ENCODE peak calls at places on chromosomes 11 and 22, in eight cellular contexts. U is WTC11, C is K562, W is H1, D is HCT116, M is endothelial cell of umbilical vein, J is SK-N-SH, V is A549. O is an unnamed sample.
A peak's percentile ranks its signal among the peaks of the same experiment; 100 is the strongest.

GRCh38 chr11:36091256-36091811 is 147.5 kb downstream of the LDLRAD3 start:
- DNase-seq in J (no peak), M (peak; percentile 35), C (peak; percentile 28), V (no peak), W (no peak), D (no peak), U (no peak), O (peak; percentile 93)

GRCh38 chr11:73034777-73035176 is 107.3 kb downstream of the FCHSD2 start:
- DNase-seq in D (no peak), W (no peak), J (no peak), M (no peak), U (no peak), C (no peak), V (no peak), O (no peak)

GRCh38 chr11:111745719-111746504 is 20.3 kb downstream of the PPP2R1B start:
- DNase-seq in M (no peak), W (no peak), D (no peak), C (no peak), J (no peak), U (no peak), V (no peak), O (no peak)

GRCh38 chr22:40180403-40180802 is 2.7 kb downstream of the TNRC6B start:
- DNase-seq in J (no peak), D (no peak), W (no peak), U (no peak), C (no peak), V (no peak), M (no peak), O (no peak)

GRCh38 chr11:304915-305833 is 2.4 kb upstream of the IFITM2 start:
- DNase-seq in V (peak; percentile 84), U (peak; percentile 73), C (peak; percentile 57), D (no peak), J (peak; percentile 82), W (no peak), M (peak; percentile 78), O (peak; percentile 79)

GRCh38 chr22:33272180-33272579 is 214.0 kb upstream of the SYN3 start:
- DNase-seq in W (no peak), J (no peak), V (no peak), D (no peak), C (no peak), M (no peak), U (no peak), O (no peak)

GRCh38 chr11:27452147-27452546 is 20.4 kb downstream of the LGR4 start:
- DNase-seq in U (no peak), J (no peak), M (no peak), W (no peak), D (no peak), V (no peak), C (no peak), O (no peak)

GRCh38 chr11:92707665-92708064 is 261.8 kb upstream of the MTNR1B start:
- DNase-seq in D (no peak), U (no peak), V (no peak), C (no peak), M (no peak), W (no peak), J (no peak), O (no peak)

GRCh38 chr22:21818487-21819182 is 48.8 kb downstream of the MAPK1 start:
- DNase-seq in C (peak; percentile 56), U (no peak), M (no peak), D (no peak), J (no peak), W (no peak), V (no peak), O (peak; percentile 24)

GRCh38 chr11:34380696-34381095 is 22.9 kb upstream of the ABTB2 start:
- DNase-seq in U (no peak), M (no peak), D (peak; percentile 39), W (no peak), J (no peak), V (peak; percentile 50), C (no peak), O (no peak)

GRCh38 chr11:125082611-125083311 is 19.7 kb downstream of the SLC37A2 start:
- DNase-seq in J (peak; percentile 13), W (no peak), V (no peak), M (peak; percentile 77), C (no peak), U (no peak), D (peak; percentile 37), O (peak; percentile 34)

GRCh38 chr22:26318975-26319374 is 110.1 kb upstream of the ASPHD2 start:
- DNase-seq in U (no peak), J (no peak), M (no peak), D (no peak), C (peak; percentile 12), W (no peak), V (no peak), O (peak; percentile 15)

GRCh38 chr11:19472679-19473078 is 231.9 kb upstream of the E2F8 start:
- DNase-seq in D (no peak), C (no peak), W (no peak), M (no peak), U (no peak), J (no peak), V (no peak), O (no peak)

GRCh38 chr11:31620434-31620833 is 110.9 kb downstream of the ELP4 start:
- DNase-seq in V (no peak), C (no peak), D (no peak), M (no peak), W (no peak), U (no peak), J (no peak), O (no peak)

GRCh38 chr22:33563568-33563967 is 356.7 kb downstream of the LARGE1 start:
- DNase-seq in W (no peak), M (no peak), C (no peak), J (no peak), U (no peak), D (no peak), V (no peak), O (no peak)

GRCh38 chr11:126282361-126282741 is 542 bp upstream of the TIRAP start:
- DNase-seq in D (no peak), V (no peak), J (peak; percentile 81), U (peak; percentile 57), W (no peak), M (no peak), C (peak; percentile 37), O (no peak)

GRCh38 chr11:2301631-2302272 is at the start of the genes C11orf21 and TSPAN32:
- DNase-seq in J (no peak), U (no peak), M (no peak), V (no peak), C (peak; percentile 83), D (no peak), W (no peak), O (peak; percentile 99)

GRCh38 chr22:44409691-44410316 is 88.2 kb downstream of the RTL6 start:
- DNase-seq in V (no peak), J (no peak), U (no peak), C (no peak), W (no peak), M (no peak), D (no peak), O (no peak)

GRCh38 chr11:117874253-117874909 is 2.1 kb downstream of the FXYD6 start:
- DNase-seq in D (no peak), M (no peak), U (peak; percentile 53), C (no peak), V (no peak), W (no peak), J (no peak), O (no peak)
- TF ChIP-seq MAX in D (no peak), M (no peak), U (no peak), C (no peak), V (no peak), W (no peak), J (no peak), O (no peak)

GRCh38 chr11:69095300-69095699 is 46.6 kb downstream of the TPCN2 start:
- DNase-seq in V (no peak), W (no peak), U (no peak), J (no peak), M (no peak), C (no peak), D (no peak), O (no peak)

GRCh38 chr11:69093106-69093505 is 44.4 kb downstream of the TPCN2 start:
- DNase-seq in J (no peak), M (no peak), D (no peak), C (no peak), U (no peak), V (no peak), W (no peak), O (no peak)

GRCh38 chr11:69092263-69092662 is 43.5 kb downstream of the TPCN2 start:
- DNase-seq in M (no peak), U (no peak), D (no peak), J (no peak), W (no peak), V (no peak), C (no peak), O (no peak)

GRCh38 chr11:69094915-69095290 is 46.2 kb downstream of the TPCN2 start:
- DNase-seq in W (no peak), C (no peak), U (no peak), J (no peak), M (no peak), V (no peak), D (no peak), O (no peak)

GRCh38 chr11:69094111-69094914 is 45.6 kb downstream of the TPCN2 start:
- DNase-seq in W (no peak), V (no peak), C (no peak), J (peak; percentile 77), U (no peak), M (no peak), D (no peak), O (no peak)
- TF ChIP-seq CTCF in W (no peak), V (no peak), C (no peak), J (no peak), U (no peak), M (no peak), D (no peak), O (no peak)

DNA sequence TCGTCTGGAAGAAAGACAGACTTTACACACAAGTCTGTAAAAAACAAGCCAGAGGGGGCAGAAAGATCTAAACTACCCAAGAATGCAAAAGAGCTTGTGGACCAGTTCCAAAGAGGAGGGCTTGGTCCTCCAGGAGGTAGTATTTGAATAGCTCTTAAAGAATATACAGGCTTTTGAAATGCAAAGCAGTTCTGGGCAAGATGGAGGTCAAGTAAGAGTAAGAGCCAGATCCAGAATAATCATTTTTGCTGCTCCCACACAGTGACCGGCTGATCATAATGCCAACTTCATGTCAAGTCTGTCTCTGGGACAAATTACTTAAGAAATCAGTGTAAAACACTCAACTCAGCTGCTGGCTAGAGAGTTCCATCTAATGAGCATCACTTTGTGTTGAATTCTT is 250.9 kb upstream of the NARS2 start:
- DNase-seq in J (no peak), V (no peak), U (no peak), M (no peak), W (no peak), C (no peak), D (no peak), O (no peak)
- TF ChIP-seq MAX in J (no peak), V (no peak), U (no peak), M (no peak), W (no peak), C (no peak), D (no peak), O (no peak)

GRCh38 chr11:33211153-33211552 is 46.0 kb upstream of the HIPK3 start:
- DNase-seq in U (no peak), J (no peak), W (no peak), M (no peak), V (no peak), C (no peak), D (no peak), O (peak; percentile 46)

GRCh38 chr11:33207408-33207985 is 46.2 kb upstream of the CSTF3 start:
- DNase-seq in W (no peak), M (peak; percentile 36), D (no peak), J (no peak), V (no peak), U (no peak), C (peak; percentile 10), O (no peak)

GRCh38 chr11:33211588-33211987 is 45.6 kb upstream of the HIPK3 start:
- DNase-seq in V (no peak), D (no peak), M (no peak), W (no peak), J (no peak), C (no peak), U (no peak), O (no peak)

GRCh38 chr11:33208150-33208549 is 46.9 kb upstream of the CSTF3 start:
- DNase-seq in M (no peak), W (no peak), V (no peak), D (no peak), U (no peak), J (no peak), C (no peak), O (no peak)
- TF ChIP-seq CTCF in M (no peak), W (no peak), V (no peak), D (no peak), U (no peak), J (no peak), C (no peak), O (no peak)

O was measured in NB4.